ENCODE peak calls at places on chromosomes 3 and 15, in ten cellular contexts. One of them, this sample, is unnamed.

GRCh38 chr15:86894269-86894668 is 814.6 kb downstream of the AGBL1 start:
- DNase-seq in suprapubic skin: no peak
- DNase-seq in choroid plexus epithelial cell: no peak
- DNase-seq in A549: no peak
- DNase-seq in ascending aorta: no peak
- DNase-seq in fibroblast of mammary gland: no peak
- DNase-seq in BJ: no peak
- DNase-seq in left lung: no peak
- DNase-seq in fibroblast of lung: no peak
- DNase-seq in neuronal stem cell: no peak
- DNase-seq in this sample: no peak

GRCh38 chr15:76150508-76150907 is 90.7 kb downstream of the TMEM266 start:
- DNase-seq in suprapubic skin: no peak
- DNase-seq in A549: no peak
- DNase-seq in ascending aorta: peak
- DNase-seq in left lung: no peak
- DNase-seq in BJ: no peak
- DNase-seq in fibroblast of mammary gland: no peak
- DNase-seq in neuronal stem cell: no peak
- DNase-seq in fibroblast of lung: no peak
- DNase-seq in choroid plexus epithelial cell: no peak
- DNase-seq in this sample: no peak

GRCh38 chr3:160588023-160588422 is 22.7 kb upstream of the KPNA4 start:
- DNase-seq in fibroblast of lung: no peak
- DNase-seq in ascending aorta: no peak
- DNase-seq in BJ: no peak
- DNase-seq in fibroblast of mammary gland: no peak
- DNase-seq in A549: no peak
- DNase-seq in left lung: no peak
- DNase-seq in suprapubic skin: no peak
- DNase-seq in neuronal stem cell: no peak
- DNase-seq in choroid plexus epithelial cell: no peak
- DNase-seq in this sample: no peak

GRCh38 chr3:134709563-134710312 is 58.9 kb upstream of the KY start:
- DNase-seq in BJ: no peak
- DNase-seq in neuronal stem cell: no peak
- DNase-seq in left lung: no peak
- DNase-seq in fibroblast of lung: no peak
- DNase-seq in choroid plexus epithelial cell: no peak
- DNase-seq in fibroblast of mammary gland: peak
- DNase-seq in ascending aorta: no peak
- DNase-seq in A549: no peak
- DNase-seq in suprapubic skin: no peak
- DNase-seq in this sample: peak

GRCh38 chr3:132448211-132448961 is 31.1 kb downstream of the DNAJC13 start:
- DNase-seq in left lung: no peak
- DNase-seq in fibroblast of mammary gland: peak
- DNase-seq in neuronal stem cell: no peak
- DNase-seq in suprapubic skin: no peak
- DNase-seq in BJ: no peak
- DNase-seq in fibroblast of lung: peak
- DNase-seq in choroid plexus epithelial cell: peak
- DNase-seq in ascending aorta: peak
- DNase-seq in A549: no peak
- DNase-seq in this sample: no peak

GRCh38 chr3:183260167-183260904 is 7.3 kb downstream of the B3GNT5 start:
- DNase-seq in fibroblast of mammary gland: peak
- DNase-seq in left lung: no peak
- DNase-seq in ascending aorta: peak
- DNase-seq in A549: no peak
- DNase-seq in neuronal stem cell: no peak
- DNase-seq in suprapubic skin: no peak
- DNase-seq in BJ: no peak
- DNase-seq in fibroblast of lung: peak
- DNase-seq in choroid plexus epithelial cell: peak
- DNase-seq in this sample: no peak

GRCh38 chr3:55405436-55405835 is 81.7 kb downstream of the WNT5A start:
- DNase-seq in fibroblast of mammary gland: peak
- DNase-seq in BJ: no peak
- DNase-seq in suprapubic skin: no peak
- DNase-seq in neuronal stem cell: no peak
- DNase-seq in left lung: no peak
- DNase-seq in ascending aorta: no peak
- DNase-seq in A549: peak
- DNase-seq in fibroblast of lung: peak
- DNase-seq in choroid plexus epithelial cell: peak
- DNase-seq in this sample: peak

GRCh38 chr3:129611812-129612349 is 5.4 kb upstream of the PLXND1 start:
- DNase-seq in fibroblast of lung: no peak
- DNase-seq in suprapubic skin: no peak
- DNase-seq in choroid plexus epithelial cell: peak
- DNase-seq in fibroblast of mammary gland: no peak
- DNase-seq in left lung: no peak
- DNase-seq in neuronal stem cell: no peak
- DNase-seq in A549: peak
- DNase-seq in BJ: no peak
- DNase-seq in ascending aorta: peak
- DNase-seq in this sample: peak

GRCh38 chr3:126124148-126124868 is 40.4 kb upstream of the SLC41A3 start:
- DNase-seq in fibroblast of mammary gland: no peak
- DNase-seq in neuronal stem cell: no peak
- DNase-seq in ascending aorta: peak
- DNase-seq in A549: no peak
- DNase-seq in choroid plexus epithelial cell: no peak
- DNase-seq in suprapubic skin: peak
- DNase-seq in BJ: no peak
- DNase-seq in left lung: peak
- DNase-seq in fibroblast of lung: no peak
- DNase-seq in this sample: peak

GRCh38 chr15:66747866-66748265 is 45.8 kb downstream of the SMAD6 start:
- DNase-seq in ascending aorta: no peak
- DNase-seq in choroid plexus epithelial cell: no peak
- DNase-seq in fibroblast of mammary gland: peak
- DNase-seq in BJ: no peak
- DNase-seq in suprapubic skin: no peak
- DNase-seq in A549: no peak
- DNase-seq in left lung: peak
- DNase-seq in neuronal stem cell: no peak
- DNase-seq in fibroblast of lung: no peak
- DNase-seq in this sample: no peak

GRCh38 chr15:66747223-66747622 is 45.2 kb downstream of the SMAD6 start:
- DNase-seq in BJ: no peak
- DNase-seq in neuronal stem cell: no peak
- DNase-seq in choroid plexus epithelial cell: no peak
- DNase-seq in left lung: peak
- DNase-seq in fibroblast of mammary gland: no peak
- DNase-seq in A549: no peak
- DNase-seq in fibroblast of lung: no peak
- DNase-seq in ascending aorta: no peak
- DNase-seq in suprapubic skin: no peak
- DNase-seq in this sample: no peak

GRCh38 chr15:66749841-66750575 is 48.0 kb downstream of the SMAD6 start:
- DNase-seq in fibroblast of mammary gland: no peak
- DNase-seq in choroid plexus epithelial cell: no peak
- DNase-seq in A549: peak
- DNase-seq in ascending aorta: no peak
- DNase-seq in suprapubic skin: no peak
- DNase-seq in left lung: no peak
- DNase-seq in fibroblast of lung: no peak
- DNase-seq in BJ: no peak
- DNase-seq in neuronal stem cell: no peak
- DNase-seq in this sample: peak

GRCh38 chr15:66746231-66746605 is 44.2 kb downstream of the SMAD6 start:
- DNase-seq in left lung: peak
- DNase-seq in fibroblast of lung: no peak
- DNase-seq in BJ: no peak
- DNase-seq in choroid plexus epithelial cell: no peak
- DNase-seq in fibroblast of mammary gland: no peak
- DNase-seq in suprapubic skin: no peak
- DNase-seq in neuronal stem cell: no peak
- DNase-seq in ascending aorta: no peak
- DNase-seq in A549: no peak
- DNase-seq in this sample: no peak

GRCh38 chr15:66748320-66748779 is 46.3 kb downstream of the SMAD6 start:
- DNase-seq in suprapubic skin: no peak
- DNase-seq in choroid plexus epithelial cell: peak
- DNase-seq in neuronal stem cell: no peak
- DNase-seq in fibroblast of lung: peak
- DNase-seq in BJ: peak
- DNase-seq in left lung: peak
- DNase-seq in ascending aorta: no peak
- DNase-seq in fibroblast of mammary gland: peak
- DNase-seq in A549: peak
- DNase-seq in this sample: no peak
- H3K4me3 ChIP-seq in suprapubic skin: no peak
- H3K4me3 ChIP-seq in choroid plexus epithelial cell: no peak
- H3K4me3 ChIP-seq in neuronal stem cell: no peak
- H3K4me3 ChIP-seq in fibroblast of lung: peak
- H3K4me3 ChIP-seq in BJ: no peak
- H3K4me3 ChIP-seq in left lung: no peak
- H3K4me3 ChIP-seq in ascending aorta: peak
- H3K4me3 ChIP-seq in fibroblast of mammary gland: no peak
- H3K4me3 ChIP-seq in A549: no peak
- H3K4me3 ChIP-seq in this sample: no peak

DNA sequence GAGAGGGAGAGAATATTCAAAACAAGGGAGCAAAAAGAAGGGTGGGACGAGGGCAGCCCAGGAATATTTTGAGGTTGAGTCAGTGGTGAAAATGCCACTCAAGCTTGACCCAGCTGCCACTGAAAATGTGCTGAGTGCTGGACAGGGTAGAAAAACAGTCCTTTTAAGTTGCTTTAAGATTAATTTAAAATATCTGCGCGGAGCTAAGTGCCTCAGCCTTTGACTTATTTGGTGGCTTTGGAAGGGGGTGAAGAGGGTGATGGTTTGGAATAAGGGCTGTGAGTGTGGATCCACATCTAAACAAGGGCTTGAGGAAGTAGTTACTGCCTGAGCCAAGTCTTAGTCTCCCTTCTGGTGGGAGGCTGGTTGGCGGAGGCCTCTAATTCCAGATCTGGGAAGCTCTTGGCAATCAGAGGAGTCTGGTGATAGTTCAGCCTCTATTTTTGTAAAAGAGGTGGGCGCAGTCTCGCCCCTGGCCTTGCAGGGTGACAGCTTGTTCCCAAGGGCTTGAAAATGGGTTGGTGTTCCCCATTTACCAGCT is 280.8 kb upstream of the ROPN1 start:
- DNase-seq in A549: no peak
- DNase-seq in suprapubic skin: no peak
- DNase-seq in fibroblast of mammary gland: no peak
- DNase-seq in BJ: no peak
- DNase-seq in left lung: no peak
- DNase-seq in ascending aorta: peak
- DNase-seq in neuronal stem cell: no peak
- DNase-seq in fibroblast of lung: peak
- DNase-seq in choroid plexus epithelial cell: peak
- DNase-seq in this sample: no peak
- H3K4me3 ChIP-seq in A549: no peak
- H3K4me3 ChIP-seq in suprapubic skin: no peak
- H3K4me3 ChIP-seq in fibroblast of mammary gland: no peak
- H3K4me3 ChIP-seq in BJ: no peak
- H3K4me3 ChIP-seq in left lung: no peak
- H3K4me3 ChIP-seq in ascending aorta: no peak
- H3K4me3 ChIP-seq in neuronal stem cell: no peak
- H3K4me3 ChIP-seq in fibroblast of lung: no peak
- H3K4me3 ChIP-seq in choroid plexus epithelial cell: no peak
- H3K4me3 ChIP-seq in this sample: no peak

GRCh38 chr3:31973837-31974236 is 7.2 kb downstream of the OSBPL10 start:
- DNase-seq in left lung: no peak
- DNase-seq in neuronal stem cell: no peak
- DNase-seq in choroid plexus epithelial cell: no peak
- DNase-seq in ascending aorta: no peak
- DNase-seq in suprapubic skin: no peak
- DNase-seq in fibroblast of mammary gland: no peak
- DNase-seq in A549: no peak
- DNase-seq in fibroblast of lung: no peak
- DNase-seq in BJ: no peak
- DNase-seq in this sample: no peak

GRCh38 chr3:31973081-31973480 is 8.0 kb downstream of the OSBPL10 start:
- DNase-seq in fibroblast of mammary gland: no peak
- DNase-seq in A549: no peak
- DNase-seq in suprapubic skin: no peak
- DNase-seq in BJ: no peak
- DNase-seq in fibroblast of lung: no peak
- DNase-seq in left lung: no peak
- DNase-seq in neuronal stem cell: no peak
- DNase-seq in choroid plexus epithelial cell: no peak
- DNase-seq in ascending aorta: no peak
- DNase-seq in this sample: no peak

GRCh38 chr3:31976302-31976701 is 4.8 kb downstream of the OSBPL10 start:
- DNase-seq in left lung: no peak
- DNase-seq in suprapubic skin: no peak
- DNase-seq in choroid plexus epithelial cell: no peak
- DNase-seq in fibroblast of lung: no peak
- DNase-seq in neuronal stem cell: no peak
- DNase-seq in fibroblast of mammary gland: no peak
- DNase-seq in A549: no peak
- DNase-seq in ascending aorta: no peak
- DNase-seq in BJ: no peak
- DNase-seq in this sample: no peak

GRCh38 chr3:31971607-31972006 is 9.5 kb downstream of the OSBPL10 start:
- DNase-seq in fibroblast of lung: no peak
- DNase-seq in suprapubic skin: no peak
- DNase-seq in left lung: no peak
- DNase-seq in neuronal stem cell: no peak
- DNase-seq in BJ: no peak
- DNase-seq in A549: no peak
- DNase-seq in fibroblast of mammary gland: no peak
- DNase-seq in choroid plexus epithelial cell: no peak
- DNase-seq in ascending aorta: no peak
- DNase-seq in this sample: no peak

GRCh38 chr3:31974454-31974853 is 6.6 kb downstream of the OSBPL10 start:
- DNase-seq in BJ: no peak
- DNase-seq in fibroblast of lung: peak
- DNase-seq in ascending aorta: no peak
- DNase-seq in choroid plexus epithelial cell: peak
- DNase-seq in neuronal stem cell: no peak
- DNase-seq in A549: no peak
- DNase-seq in left lung: no peak
- DNase-seq in fibroblast of mammary gland: peak
- DNase-seq in suprapubic skin: no peak
- DNase-seq in this sample: no peak
- H3K4me3 ChIP-seq in BJ: no peak
- H3K4me3 ChIP-seq in fibroblast of lung: no peak
- H3K4me3 ChIP-seq in ascending aorta: no peak
- H3K4me3 ChIP-seq in choroid plexus epithelial cell: no peak
- H3K4me3 ChIP-seq in neuronal stem cell: no peak
- H3K4me3 ChIP-seq in A549: no peak
- H3K4me3 ChIP-seq in left lung: no peak
- H3K4me3 ChIP-seq in fibroblast of mammary gland: no peak
- H3K4me3 ChIP-seq in suprapubic skin: no peak
- H3K4me3 ChIP-seq in this sample: no peak

DNA sequence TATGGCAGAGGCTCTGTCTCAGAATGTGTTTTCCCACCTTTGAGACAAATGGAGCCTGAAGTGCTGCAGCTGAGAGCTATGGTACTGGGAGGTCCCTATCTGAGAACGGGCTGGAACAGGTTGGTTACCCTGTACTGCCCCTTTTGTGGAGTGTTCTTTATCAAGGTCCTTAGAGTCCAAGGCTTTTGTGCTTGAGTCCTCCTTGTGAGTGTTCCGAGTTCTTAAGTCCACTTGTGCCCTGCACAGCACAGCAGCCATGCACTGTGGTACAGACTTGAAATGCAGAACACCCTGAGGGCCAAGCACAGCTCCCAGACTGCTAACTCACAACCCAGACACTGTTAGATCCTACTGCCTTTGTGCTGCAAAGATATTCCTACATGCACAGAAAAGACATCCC is 67.8 kb downstream of the ARHGAP31 start:
- DNase-seq in ascending aorta: no peak
- DNase-seq in fibroblast of mammary gland: no peak
- DNase-seq in suprapubic skin: no peak
- DNase-seq in fibroblast of lung: no peak
- DNase-seq in BJ: no peak
- DNase-seq in left lung: peak
- DNase-seq in neuronal stem cell: no peak
- DNase-seq in choroid plexus epithelial cell: no peak
- DNase-seq in A549: no peak
- DNase-seq in this sample: no peak
- H3K4me3 ChIP-seq in ascending aorta: no peak
- H3K4me3 ChIP-seq in fibroblast of mammary gland: no peak
- H3K4me3 ChIP-seq in suprapubic skin: no peak
- H3K4me3 ChIP-seq in fibroblast of lung: no peak
- H3K4me3 ChIP-seq in BJ: no peak
- H3K4me3 ChIP-seq in left lung: no peak
- H3K4me3 ChIP-seq in neuronal stem cell: no peak
- H3K4me3 ChIP-seq in choroid plexus epithelial cell: no peak
- H3K4me3 ChIP-seq in A549: no peak
- H3K4me3 ChIP-seq in this sample: no peak

This sample was measured in mesendoderm.